ENCODE peak calls at places on chromosome 10, in six cellular contexts. G, J, Y, D, Q and S are unnamed samples.

GRCh38 chr10:93856349-93857140 is 37.2 kb upstream of the SLC35G1 start:
- DNase-seq in J (no peak), Q (no peak), G (no peak), Y (no peak), D (no peak), S (no peak)

GRCh38 chr10:110214380-110214826 is 7.0 kb downstream of the MXI1 start:
- DNase-seq in Q (no peak), D (no peak), G (peak; percentile 37), Y (no peak), J (peak; percentile 74), S (no peak)

GRCh38 chr10:31075434-31075833 is 43.8 kb upstream of the ZNF438 start:
- DNase-seq in G (no peak), Y (no peak), Q (peak; percentile 65), J (no peak), D (peak; percentile 59), S (no peak)

GRCh38 chr10:117268258-117268657 is 27.3 kb downstream of the SLC18A2 start:
- DNase-seq in Q (no peak), Y (no peak), G (no peak), J (no peak), D (no peak), S (no peak)

GRCh38 chr10:48697091-48697490 is 12.4 kb downstream of the WDFY4 start:
- DNase-seq in D (no peak), G (no peak), Q (no peak), J (no peak), Y (no peak), S (no peak)

GRCh38 chr10:93083743-93084539 is 10.2 kb downstream of the CYP26A1 start:
- DNase-seq in G (no peak), Y (no peak), Q (no peak), D (no peak), J (no peak), S (no peak)

GRCh38 chr10:29329420-29329819 is 40.5 kb downstream of the LYZL1 start:
- DNase-seq in Y (peak; percentile 46), D (peak; percentile 39), Q (no peak), J (no peak), G (no peak), S (no peak)

GRCh38 chr10:43610636-43611035 is 4.4 kb downstream of the ZNF485 start:
- DNase-seq in J (no peak), G (no peak), D (no peak), Y (no peak), Q (no peak), S (no peak)

GRCh38 chr10:130739016-130739756 is 572.3 kb downstream of the TCERG1L start:
- DNase-seq in Y (no peak), G (no peak), J (no peak), Q (no peak), D (no peak), S (no peak)